ENCODE peak calls at places on chromosome 12, in seven cellular contexts. One of them, this sample, is unnamed.

GRCh38 chr12:65642006-65642695 is 182.1 kb upstream of the HMGA2 start:
- DNase-seq in CD8-positive, alpha-beta memory T cell: no peak
- DNase-seq in adrenal gland: no peak
- DNase-seq in esophagus squamous epithelium: no peak
- DNase-seq in psoas muscle: no peak
- DNase-seq in right atrium auricular region: no peak
- DNase-seq in GM23248: no peak
- DNase-seq in this sample: no peak

GRCh38 chr12:68489273-68489672 is 121.4 kb upstream of the RAP1B start:
- DNase-seq in CD8-positive, alpha-beta memory T cell: no peak
- DNase-seq in adrenal gland: no peak
- DNase-seq in esophagus squamous epithelium: no peak
- DNase-seq in psoas muscle: no peak
- DNase-seq in right atrium auricular region: no peak
- DNase-seq in GM23248: no peak
- DNase-seq in this sample: no peak

GRCh38 chr12:101563197-101563596 is 31.6 kb upstream of the MYBPC1 start:
- DNase-seq in CD8-positive, alpha-beta memory T cell: no peak
- DNase-seq in adrenal gland: no peak
- DNase-seq in esophagus squamous epithelium: no peak
- DNase-seq in psoas muscle: no peak
- DNase-seq in right atrium auricular region: no peak
- DNase-seq in GM23248: no peak
- DNase-seq in this sample: no peak

GRCh38 chr12:128467882-128468281 is 200.9 kb downstream of the TMEM132C start:
- DNase-seq in CD8-positive, alpha-beta memory T cell: no peak
- DNase-seq in adrenal gland: no peak
- DNase-seq in esophagus squamous epithelium: no peak
- DNase-seq in psoas muscle: no peak
- DNase-seq in right atrium auricular region: no peak
- DNase-seq in GM23248: no peak
- DNase-seq in this sample: no peak

GRCh38 chr12:122093098-122093883 is 14.7 kb downstream of the MLXIP start:
- DNase-seq in CD8-positive, alpha-beta memory T cell: no peak
- DNase-seq in adrenal gland: no peak
- DNase-seq in esophagus squamous epithelium: no peak
- DNase-seq in psoas muscle: no peak
- DNase-seq in right atrium auricular region: no peak
- DNase-seq in GM23248: no peak
- DNase-seq in this sample: no peak

GRCh38 chr12:81208193-81208946 is 130.5 kb downstream of the ACSS3 start:
- DNase-seq in CD8-positive, alpha-beta memory T cell: no peak
- DNase-seq in adrenal gland: no peak
- DNase-seq in esophagus squamous epithelium: no peak
- DNase-seq in psoas muscle: no peak
- DNase-seq in right atrium auricular region: no peak
- DNase-seq in GM23248: peak; percentile 1
- DNase-seq in this sample: no peak

GRCh38 chr12:128968668-128969067 is 115.4 kb downstream of the GLT1D1 start:
- DNase-seq in CD8-positive, alpha-beta memory T cell: no peak
- DNase-seq in adrenal gland: no peak
- DNase-seq in esophagus squamous epithelium: no peak
- DNase-seq in psoas muscle: no peak
- DNase-seq in right atrium auricular region: no peak
- DNase-seq in GM23248: no peak
- DNase-seq in this sample: no peak

GRCh38 chr12:67269632-67270578 is 747 bp downstream of the CAND1 start:
- DNase-seq in CD8-positive, alpha-beta memory T cell: peak; percentile 33
- DNase-seq in adrenal gland: peak; percentile 58
- DNase-seq in esophagus squamous epithelium: no peak
- DNase-seq in psoas muscle: peak; percentile 76
- DNase-seq in right atrium auricular region: no peak
- DNase-seq in GM23248: peak; percentile 63
- DNase-seq in this sample: peak; percentile 48

GRCh38 chr12:30732954-30733637 is 21.7 kb downstream of the CAPRIN2 start:
- DNase-seq in CD8-positive, alpha-beta memory T cell: no peak
- DNase-seq in adrenal gland: no peak
- DNase-seq in esophagus squamous epithelium: no peak
- DNase-seq in psoas muscle: no peak
- DNase-seq in right atrium auricular region: no peak
- DNase-seq in GM23248: no peak
- DNase-seq in this sample: no peak

GRCh38 chr12:104672501-104673265 is 215.9 kb downstream of the CHST11 start:
- DNase-seq in CD8-positive, alpha-beta memory T cell: no peak
- DNase-seq in adrenal gland: peak; percentile 76
- DNase-seq in esophagus squamous epithelium: no peak
- DNase-seq in psoas muscle: peak; percentile 66
- DNase-seq in right atrium auricular region: peak; percentile 68
- DNase-seq in GM23248: peak; percentile 91
- DNase-seq in this sample: no peak

GRCh38 chr12:121538699-121539061 is 42.1 kb downstream of the KDM2B start:
- DNase-seq in CD8-positive, alpha-beta memory T cell: no peak
- DNase-seq in adrenal gland: no peak
- DNase-seq in esophagus squamous epithelium: no peak
- DNase-seq in psoas muscle: no peak
- DNase-seq in right atrium auricular region: no peak
- DNase-seq in GM23248: peak; percentile 17
- DNase-seq in this sample: no peak

GRCh38 chr12:5432011-5432400 is at the start of gene NTF3:
- DNase-seq in CD8-positive, alpha-beta memory T cell: no peak
- DNase-seq in adrenal gland: no peak
- DNase-seq in esophagus squamous epithelium: no peak
- DNase-seq in psoas muscle: no peak
- DNase-seq in right atrium auricular region: no peak
- DNase-seq in GM23248: peak; percentile 72
- DNase-seq in this sample: no peak

GRCh38 chr12:54287316-54288157 is 7.0 kb downstream of the HNRNPA1 start:
- DNase-seq in CD8-positive, alpha-beta memory T cell: no peak
- DNase-seq in adrenal gland: no peak
- DNase-seq in esophagus squamous epithelium: no peak
- DNase-seq in psoas muscle: no peak
- DNase-seq in right atrium auricular region: no peak
- DNase-seq in GM23248: peak; percentile 7
- DNase-seq in this sample: no peak

GRCh38 chr12:124109760-124110159 is 136.7 kb downstream of the ZNF664 start:
- DNase-seq in CD8-positive, alpha-beta memory T cell: no peak
- DNase-seq in adrenal gland: no peak
- DNase-seq in esophagus squamous epithelium: no peak
- DNase-seq in psoas muscle: no peak
- DNase-seq in right atrium auricular region: no peak
- DNase-seq in GM23248: peak; percentile 34
- DNase-seq in this sample: no peak

GRCh38 chr12:115944851-115945496 is 332.5 kb downstream of the MED13L start:
- DNase-seq in CD8-positive, alpha-beta memory T cell: no peak
- DNase-seq in adrenal gland: no peak
- DNase-seq in esophagus squamous epithelium: no peak
- DNase-seq in psoas muscle: no peak
- DNase-seq in right atrium auricular region: peak; percentile 61
- DNase-seq in GM23248: no peak
- DNase-seq in this sample: no peak

GRCh38 chr12:104410786-104411185 is 46.0 kb upstream of the CHST11 start:
- DNase-seq in CD8-positive, alpha-beta memory T cell: no peak
- DNase-seq in adrenal gland: no peak
- DNase-seq in esophagus squamous epithelium: no peak
- DNase-seq in psoas muscle: no peak
- DNase-seq in right atrium auricular region: no peak
- DNase-seq in GM23248: peak; percentile 28
- DNase-seq in this sample: no peak

GRCh38 chr12:88057994-88058718 is 29.0 kb upstream of the C12orf50 start:
- DNase-seq in CD8-positive, alpha-beta memory T cell: no peak
- DNase-seq in adrenal gland: no peak
- DNase-seq in esophagus squamous epithelium: no peak
- DNase-seq in psoas muscle: no peak
- DNase-seq in right atrium auricular region: peak; percentile 65
- DNase-seq in GM23248: peak; percentile 90
- DNase-seq in this sample: no peak
- H3K27ac ChIP-seq in CD8-positive, alpha-beta memory T cell: no peak overlapping the region
- H3K27ac ChIP-seq in adrenal gland: no peak overlapping the region
- H3K27ac ChIP-seq in esophagus squamous epithelium: no peak overlapping the region
- H3K27ac ChIP-seq in psoas muscle: no peak overlapping the region
- H3K27ac ChIP-seq in right atrium auricular region: peak overlapping the region; percentile 54
- H3K27ac ChIP-seq in GM23248: peak overlapping the region; percentile 78
- H3K27ac ChIP-seq in this sample: no peak overlapping the region

DNA sequence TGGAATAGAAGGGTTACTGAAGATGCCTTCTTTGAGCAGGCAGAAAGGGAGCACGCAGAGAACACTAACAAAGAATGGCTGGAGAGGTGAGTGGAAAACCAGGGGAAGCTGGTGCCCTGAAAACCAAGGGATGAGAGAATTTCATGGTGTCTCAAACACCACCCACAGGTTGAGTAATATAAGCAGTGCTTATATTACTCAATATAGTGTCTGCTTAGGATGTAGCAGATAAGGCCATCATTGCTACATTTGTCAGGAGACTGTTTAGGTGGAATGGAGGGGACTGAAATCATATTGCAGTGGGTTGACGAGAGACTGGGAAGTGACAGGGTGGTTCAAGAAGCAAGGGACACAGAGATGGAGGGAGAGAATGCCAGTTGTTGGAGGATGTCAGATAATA is 20.6 kb downstream of the PKP2 start:
- DNase-seq in CD8-positive, alpha-beta memory T cell: no peak
- DNase-seq in adrenal gland: no peak
- DNase-seq in esophagus squamous epithelium: no peak
- DNase-seq in psoas muscle: no peak
- DNase-seq in right atrium auricular region: no peak
- DNase-seq in GM23248: no peak
- DNase-seq in this sample: no peak
- H3K4me1 ChIP-seq in CD8-positive, alpha-beta memory T cell: no peaks in the 10 kb centered on the region
- H3K4me1 ChIP-seq in adrenal gland: no peaks in the 10 kb centered on the region
- H3K4me1 ChIP-seq in esophagus squamous epithelium: peaks cover 27% of the 10 kb centered on the region
- H3K4me1 ChIP-seq in psoas muscle: peaks cover 4% of the 10 kb centered on the region
- H3K4me1 ChIP-seq in right atrium auricular region: peaks cover 59% of the 10 kb centered on the region
- H3K4me1 ChIP-seq in GM23248: no peaks in the 10 kb centered on the region
- H3K4me1 ChIP-seq in this sample: no peaks in the 10 kb centered on the region

DNA sequence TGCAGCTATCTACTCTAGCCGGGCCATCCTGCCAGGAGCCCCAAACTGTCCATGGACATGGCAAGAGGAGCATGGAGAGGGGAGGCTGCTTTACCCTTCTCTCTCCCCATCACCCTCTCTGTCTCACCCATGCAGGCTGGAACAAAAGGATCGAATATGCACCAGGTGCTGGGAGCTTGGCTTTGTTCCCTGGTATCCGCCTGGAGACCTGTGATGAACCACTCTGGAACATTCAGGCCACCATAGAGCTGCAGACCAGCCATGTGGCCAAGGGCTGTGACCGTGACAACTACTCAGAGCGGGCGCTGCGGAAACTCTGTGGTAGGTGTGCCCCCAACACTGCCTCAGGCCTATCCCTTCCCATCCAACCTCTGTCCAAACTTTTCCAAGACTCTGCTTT is 5.9 kb downstream of the CLSTN3 start:
- DNase-seq in CD8-positive, alpha-beta memory T cell: no peak
- DNase-seq in adrenal gland: no peak
- DNase-seq in esophagus squamous epithelium: no peak
- DNase-seq in psoas muscle: no peak
- DNase-seq in right atrium auricular region: no peak
- DNase-seq in GM23248: no peak
- DNase-seq in this sample: no peak
- H3K36me3 ChIP-seq in CD8-positive, alpha-beta memory T cell: no peaks in the 10 kb centered on the region
- H3K36me3 ChIP-seq in adrenal gland: peaks cover 52% of the 10 kb centered on the region
- H3K36me3 ChIP-seq in esophagus squamous epithelium: peaks cover 72% of the 10 kb centered on the region
- H3K36me3 ChIP-seq in psoas muscle: no peaks in the 10 kb centered on the region
- H3K36me3 ChIP-seq in right atrium auricular region: no peaks in the 10 kb centered on the region
- H3K36me3 ChIP-seq in GM23248: peaks cover 3% of the 10 kb centered on the region
- H3K36me3 ChIP-seq in this sample: no peaks in the 10 kb centered on the region

GRCh38 chr12:49982246-49983229 is 9.8 kb downstream of the AQP6 start:
- DNase-seq in CD8-positive, alpha-beta memory T cell: no peak
- DNase-seq in adrenal gland: no peak
- DNase-seq in esophagus squamous epithelium: no peak
- DNase-seq in psoas muscle: no peak
- DNase-seq in right atrium auricular region: no peak
- DNase-seq in GM23248: peak; percentile 63
- DNase-seq in this sample: no peak
- H3K27ac ChIP-seq in CD8-positive, alpha-beta memory T cell: no peak overlapping the region
- H3K27ac ChIP-seq in adrenal gland: no peak overlapping the region
- H3K27ac ChIP-seq in esophagus squamous epithelium: no peak overlapping the region
- H3K27ac ChIP-seq in psoas muscle: no peak overlapping the region
- H3K27ac ChIP-seq in right atrium auricular region: no peak overlapping the region
- H3K27ac ChIP-seq in GM23248: no peak overlapping the region
- H3K27ac ChIP-seq in this sample: no peak overlapping the region

GRCh38 chr12:52055781-52056711 is 4.8 kb downstream of the NR4A1 start:
- DNase-seq in CD8-positive, alpha-beta memory T cell: no peak
- DNase-seq in adrenal gland: no peak
- DNase-seq in esophagus squamous epithelium: no peak
- DNase-seq in psoas muscle: no peak
- DNase-seq in right atrium auricular region: no peak
- DNase-seq in GM23248: no peak
- DNase-seq in this sample: no peak
- H3K4me1 ChIP-seq in CD8-positive, alpha-beta memory T cell: peaks cover 15% of the 10 kb centered on the region
- H3K4me1 ChIP-seq in adrenal gland: peaks cover 15% of the 10 kb centered on the region
- H3K4me1 ChIP-seq in esophagus squamous epithelium: peaks cover 40% of the 10 kb centered on the region
- H3K4me1 ChIP-seq in psoas muscle: peaks cover 14% of the 10 kb centered on the region
- H3K4me1 ChIP-seq in right atrium auricular region: peaks cover 54% of the 10 kb centered on the region
- H3K4me1 ChIP-seq in GM23248: peaks cover 16% of the 10 kb centered on the region
- H3K4me1 ChIP-seq in this sample: peaks cover 7% of the 10 kb centered on the region

DNA sequence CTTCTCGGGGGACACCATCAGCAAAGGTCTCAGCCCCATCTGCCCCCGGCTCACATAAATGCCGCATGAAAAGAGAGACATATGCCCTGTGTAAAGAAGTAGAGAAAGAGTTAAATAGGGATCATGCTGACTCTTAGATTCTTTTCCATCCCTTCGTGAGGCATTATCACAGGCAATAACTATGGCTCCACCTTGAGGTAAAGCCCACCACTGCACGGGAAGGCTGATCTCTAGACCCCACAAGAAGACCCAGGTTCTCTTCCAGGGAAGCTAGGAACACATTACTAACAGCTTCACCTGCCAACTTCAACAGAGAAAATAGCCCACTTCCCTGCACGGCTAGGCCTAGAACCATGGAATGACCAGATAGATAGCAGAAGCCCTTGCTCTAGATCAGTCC is 14.1 kb upstream of the NOP2 start:
- DNase-seq in CD8-positive, alpha-beta memory T cell: no peak
- DNase-seq in adrenal gland: no peak
- DNase-seq in esophagus squamous epithelium: no peak
- DNase-seq in psoas muscle: no peak
- DNase-seq in right atrium auricular region: no peak
- DNase-seq in GM23248: no peak
- DNase-seq in this sample: no peak
- H3K36me3 ChIP-seq in CD8-positive, alpha-beta memory T cell: peaks cover 66% of the 10 kb centered on the region
- H3K36me3 ChIP-seq in adrenal gland: peaks cover 100% of the 10 kb centered on the region
- H3K36me3 ChIP-seq in esophagus squamous epithelium: peaks cover 100% of the 10 kb centered on the region
- H3K36me3 ChIP-seq in psoas muscle: peaks cover 28% of the 10 kb centered on the region
- H3K36me3 ChIP-seq in right atrium auricular region: peaks cover 97% of the 10 kb centered on the region
- H3K36me3 ChIP-seq in GM23248: peaks cover 87% of the 10 kb centered on the region
- H3K36me3 ChIP-seq in this sample: peaks cover 94% of the 10 kb centered on the region